ENCODE peak calls at places on chromosomes 3 and 15, in four cellular contexts. Q is nephron progenitor cell, O is GM12864, D is NCI-H1092. L is an unnamed sample.

GRCh38 chr3:187327827-187328226 is 36.3 kb upstream of the MASP1 start:
- DNase-seq in Q (no peak), O (no peak), D (no peak), L (no peak)

GRCh38 chr3:197456271-197457091 is 99.3 kb downstream of the BDH1 start:
- DNase-seq in Q (peak), O (no peak), D (no peak), L (peak)

GRCh38 chr3:196179380-196180308 is 31.6 kb downstream of the ZDHHC19 start:
- DNase-seq in Q (no peak), O (peak), D (peak), L (peak)

GRCh38 chr3:191882289-191882688 is 421.3 kb downstream of the PYDC2 start:
- DNase-seq in Q (no peak), O (no peak), D (no peak), L (peak)

GRCh38 chr3:194129581-194130133 is 6.3 kb upstream of the HES1 start:
- DNase-seq in Q (peak), O (no peak), D (no peak), L (peak)

GRCh38 chr3:142958707-142959106 is 4.8 kb downstream of the PAQR9 start:
- DNase-seq in Q (no peak), O (no peak), D (no peak), L (no peak)

GRCh38 chr3:184334470-184335158 is 2.8 kb upstream of the FAM131A start:
- DNase-seq in Q (no peak), O (no peak), D (no peak), L (peak)

GRCh38 chr15:101239724-101240136 is 12.1 kb downstream of the CHSY1 start:
- DNase-seq in Q (no peak), O (no peak), D (no peak), L (no peak)

GRCh38 chr15:51307325-51307724 is 31.1 kb downstream of the CYP19A1 start:
- DNase-seq in Q (no peak), O (no peak), D (no peak), L (no peak)

GRCh38 chr15:51401872-51402517 is 60.5 kb downstream of the GLDN start:
- DNase-seq in Q (peak), O (no peak), D (no peak), L (peak)

GRCh38 chr3:13671536-13672233 is 122.8 kb downstream of the FBLN2 start:
- DNase-seq in Q (no peak), O (no peak), D (no peak), L (peak)

GRCh38 chr3:144820726-144821125 is 849.1 kb downstream of the DIPK2A start:
- DNase-seq in Q (no peak), O (no peak), D (no peak), L (no peak)

GRCh38 chr3:168974628-168975403 is 688.7 kb downstream of the MECOM start:
- DNase-seq in Q (no peak), O (no peak), D (peak), L (no peak)

L was measured in astrocyte of the hippocampus.